ENCODE peak calls at places on chromosomes 6 and 20, in ten cellular contexts. One of them, this sample, is unnamed.

GRCh38 chr6:129102741-129103140 is 219.8 kb downstream of the LAMA2 start:
- DNase-seq in colonic mucosa: no peak
- DNase-seq in HFF-Myc: no peak
- DNase-seq in epithelial cell of esophagus: no peak
- DNase-seq in body of pancreas: no peak
- DNase-seq in psoas muscle: no peak
- DNase-seq in stomach: no peak
- DNase-seq in pancreas: no peak
- DNase-seq in endothelial cell: no peak
- DNase-seq in HL-60: no peak
- DNase-seq in this sample: no peak

GRCh38 chr20:38804682-38805501 is 605 bp upstream of the PPP1R16B start:
- DNase-seq in colonic mucosa: peak
- DNase-seq in HFF-Myc: no peak
- DNase-seq in epithelial cell of esophagus: no peak
- DNase-seq in body of pancreas: no peak
- DNase-seq in psoas muscle: peak
- DNase-seq in stomach: peak
- DNase-seq in pancreas: no peak
- DNase-seq in endothelial cell: peak
- DNase-seq in HL-60: no peak
- DNase-seq in this sample: no peak

GRCh38 chr6:84842526-84843161 is 78.2 kb upstream of the TBX18 start:
- DNase-seq in colonic mucosa: no peak
- DNase-seq in HFF-Myc: no peak
- DNase-seq in epithelial cell of esophagus: peak
- DNase-seq in body of pancreas: no peak
- DNase-seq in psoas muscle: no peak
- DNase-seq in stomach: no peak
- DNase-seq in pancreas: no peak
- DNase-seq in endothelial cell: no peak
- DNase-seq in HL-60: no peak
- DNase-seq in this sample: no peak

GRCh38 chr6:158924499-158925455 is 75.2 kb downstream of the RSPH3 start:
- DNase-seq in colonic mucosa: no peak
- DNase-seq in HFF-Myc: no peak
- DNase-seq in epithelial cell of esophagus: no peak
- DNase-seq in body of pancreas: no peak
- DNase-seq in psoas muscle: no peak
- DNase-seq in stomach: no peak
- DNase-seq in pancreas: no peak
- DNase-seq in endothelial cell: no peak
- DNase-seq in HL-60: no peak
- DNase-seq in this sample: no peak

GRCh38 chr6:85047818-85048217 is 283.4 kb upstream of the TBX18 start:
- DNase-seq in colonic mucosa: no peak
- DNase-seq in HFF-Myc: no peak
- DNase-seq in epithelial cell of esophagus: peak
- DNase-seq in body of pancreas: no peak
- DNase-seq in psoas muscle: no peak
- DNase-seq in stomach: no peak
- DNase-seq in pancreas: no peak
- DNase-seq in endothelial cell: no peak
- DNase-seq in HL-60: no peak
- DNase-seq in this sample: no peak

GRCh38 chr6:27562027-27562410 is 89.1 kb upstream of the ZNF184 start:
- DNase-seq in colonic mucosa: no peak
- DNase-seq in HFF-Myc: no peak
- DNase-seq in epithelial cell of esophagus: peak
- DNase-seq in body of pancreas: no peak
- DNase-seq in psoas muscle: no peak
- DNase-seq in stomach: no peak
- DNase-seq in pancreas: no peak
- DNase-seq in endothelial cell: no peak
- DNase-seq in HL-60: no peak
- DNase-seq in this sample: no peak

GRCh38 chr20:53003420-53003819 is 31.3 kb downstream of the TSHZ2 start:
- DNase-seq in colonic mucosa: no peak
- DNase-seq in HFF-Myc: no peak
- DNase-seq in epithelial cell of esophagus: peak
- DNase-seq in body of pancreas: no peak
- DNase-seq in psoas muscle: no peak
- DNase-seq in stomach: no peak
- DNase-seq in pancreas: no peak
- DNase-seq in endothelial cell: no peak
- DNase-seq in HL-60: no peak
- DNase-seq in this sample: no peak

GRCh38 chr20:17715075-17715474 is 15.3 kb downstream of the BANF2 start:
- DNase-seq in colonic mucosa: no peak
- DNase-seq in HFF-Myc: no peak
- DNase-seq in epithelial cell of esophagus: no peak
- DNase-seq in body of pancreas: no peak
- DNase-seq in psoas muscle: no peak
- DNase-seq in stomach: no peak
- DNase-seq in pancreas: no peak
- DNase-seq in endothelial cell: no peak
- DNase-seq in HL-60: no peak
- DNase-seq in this sample: no peak

GRCh38 chr6:17101422-17102257 is at the start of gene STMND1:
- DNase-seq in colonic mucosa: peak
- DNase-seq in HFF-Myc: no peak
- DNase-seq in epithelial cell of esophagus: peak
- DNase-seq in body of pancreas: peak
- DNase-seq in psoas muscle: peak
- DNase-seq in stomach: peak
- DNase-seq in pancreas: peak
- DNase-seq in endothelial cell: no peak
- DNase-seq in HL-60: no peak
- DNase-seq in this sample: no peak

GRCh38 chr6:167742719-167743303 is 83.9 kb upstream of the AFDN start:
- DNase-seq in colonic mucosa: no peak
- DNase-seq in HFF-Myc: no peak
- DNase-seq in epithelial cell of esophagus: no peak
- DNase-seq in body of pancreas: no peak
- DNase-seq in psoas muscle: no peak
- DNase-seq in stomach: no peak
- DNase-seq in pancreas: no peak
- DNase-seq in endothelial cell: no peak
- DNase-seq in HL-60: no peak
- DNase-seq in this sample: no peak
- TF ChIP-seq CTCF in colonic mucosa: no peak
- TF ChIP-seq CTCF in HFF-Myc: no peak
- TF ChIP-seq CTCF in epithelial cell of esophagus: no peak
- TF ChIP-seq CTCF in body of pancreas: peak
- TF ChIP-seq CTCF in psoas muscle: no peak
- TF ChIP-seq CTCF in stomach: no peak
- TF ChIP-seq CTCF in pancreas: no peak
- TF ChIP-seq CTCF in endothelial cell: no peak
- TF ChIP-seq CTCF in HL-60: no peak
- TF ChIP-seq CTCF in this sample: no peak

DNA sequence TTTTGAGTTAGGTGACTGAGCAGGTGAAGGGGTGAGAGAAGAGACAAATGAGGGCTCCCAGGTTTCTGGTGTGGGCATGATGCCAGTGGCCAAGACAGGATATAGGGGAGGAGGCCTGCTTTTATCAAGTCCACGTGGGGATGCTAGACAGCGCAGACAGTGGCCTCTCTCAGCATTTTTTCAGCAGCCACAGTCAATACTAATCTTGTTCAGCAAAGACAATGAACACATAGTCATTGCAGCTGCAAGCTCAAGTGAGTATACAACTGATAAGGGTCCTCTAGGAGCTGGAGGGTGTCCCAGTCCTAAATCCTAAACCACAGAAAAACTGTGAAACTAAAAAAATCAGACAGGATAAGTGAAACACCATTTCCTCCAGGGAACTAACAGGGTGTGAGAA is 48.6 kb downstream of the UQCC1 start:
- DNase-seq in colonic mucosa: no peak
- DNase-seq in HFF-Myc: no peak
- DNase-seq in epithelial cell of esophagus: no peak
- DNase-seq in body of pancreas: no peak
- DNase-seq in psoas muscle: no peak
- DNase-seq in stomach: no peak
- DNase-seq in pancreas: no peak
- DNase-seq in endothelial cell: no peak
- DNase-seq in HL-60: no peak
- DNase-seq in this sample: no peak
- TF ChIP-seq CTCF in colonic mucosa: no peak
- TF ChIP-seq CTCF in HFF-Myc: no peak
- TF ChIP-seq CTCF in epithelial cell of esophagus: no peak
- TF ChIP-seq CTCF in body of pancreas: no peak
- TF ChIP-seq CTCF in psoas muscle: no peak
- TF ChIP-seq CTCF in stomach: no peak
- TF ChIP-seq CTCF in pancreas: no peak
- TF ChIP-seq CTCF in endothelial cell: no peak
- TF ChIP-seq CTCF in HL-60: no peak
- TF ChIP-seq CTCF in this sample: no peak

DNA sequence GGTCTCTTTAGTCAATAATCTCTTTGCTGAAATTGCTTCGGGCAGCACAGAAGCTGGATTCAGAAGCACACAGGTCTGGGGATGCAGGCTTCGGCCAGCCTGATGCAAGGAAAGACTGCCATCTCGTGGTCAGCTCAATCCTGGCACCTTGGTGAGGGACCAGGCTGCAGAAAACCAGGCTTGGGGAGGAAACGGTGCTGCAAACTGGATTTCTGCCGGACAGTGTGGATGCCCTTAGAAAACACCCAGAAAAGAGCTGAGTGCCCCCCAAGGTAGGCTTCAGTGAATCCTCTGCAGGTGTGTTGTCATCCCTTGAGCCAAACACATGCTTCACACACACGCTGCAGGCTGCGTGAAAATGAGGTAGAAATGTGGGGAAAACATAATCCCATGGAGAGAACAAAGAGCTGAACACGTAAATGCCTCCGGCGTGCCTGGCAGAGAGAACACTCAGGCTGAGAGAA is 89.8 kb upstream of the PAX1 start:
- DNase-seq in colonic mucosa: peak
- DNase-seq in HFF-Myc: no peak
- DNase-seq in epithelial cell of esophagus: peak
- DNase-seq in body of pancreas: peak
- DNase-seq in psoas muscle: peak
- DNase-seq in stomach: peak
- DNase-seq in pancreas: peak
- DNase-seq in endothelial cell: peak
- DNase-seq in HL-60: peak
- DNase-seq in this sample: peak
- TF ChIP-seq CTCF in colonic mucosa: peak
- TF ChIP-seq CTCF in HFF-Myc: peak
- TF ChIP-seq CTCF in epithelial cell of esophagus: peak
- TF ChIP-seq CTCF in body of pancreas: peak
- TF ChIP-seq CTCF in psoas muscle: peak
- TF ChIP-seq CTCF in stomach: peak
- TF ChIP-seq CTCF in pancreas: peak
- TF ChIP-seq CTCF in endothelial cell: peak
- TF ChIP-seq CTCF in HL-60: peak
- TF ChIP-seq CTCF in this sample: peak

GRCh38 chr20:46554850-46555249 is 4.4 kb upstream of the OCSTAMP start:
- DNase-seq in colonic mucosa: no peak
- DNase-seq in HFF-Myc: no peak
- DNase-seq in epithelial cell of esophagus: no peak
- DNase-seq in body of pancreas: no peak
- DNase-seq in psoas muscle: no peak
- DNase-seq in stomach: no peak
- DNase-seq in pancreas: no peak
- DNase-seq in endothelial cell: no peak
- DNase-seq in HL-60: no peak
- DNase-seq in this sample: no peak

GRCh38 chr20:46558511-46558959 is 8.1 kb upstream of the OCSTAMP start:
- DNase-seq in colonic mucosa: peak
- DNase-seq in HFF-Myc: peak
- DNase-seq in epithelial cell of esophagus: peak
- DNase-seq in body of pancreas: no peak
- DNase-seq in psoas muscle: peak
- DNase-seq in stomach: peak
- DNase-seq in pancreas: no peak
- DNase-seq in endothelial cell: no peak
- DNase-seq in HL-60: no peak
- DNase-seq in this sample: peak

GRCh38 chr20:46557231-46557956 is 6.9 kb upstream of the OCSTAMP start:
- DNase-seq in colonic mucosa: no peak
- DNase-seq in HFF-Myc: peak
- DNase-seq in epithelial cell of esophagus: peak
- DNase-seq in body of pancreas: no peak
- DNase-seq in psoas muscle: no peak
- DNase-seq in stomach: no peak
- DNase-seq in pancreas: no peak
- DNase-seq in endothelial cell: no peak
- DNase-seq in HL-60: no peak
- DNase-seq in this sample: peak

GRCh38 chr20:46552460-46553420 is 2.3 kb upstream of the OCSTAMP start:
- DNase-seq in colonic mucosa: no peak
- DNase-seq in HFF-Myc: no peak
- DNase-seq in epithelial cell of esophagus: no peak
- DNase-seq in body of pancreas: no peak
- DNase-seq in psoas muscle: no peak
- DNase-seq in stomach: no peak
- DNase-seq in pancreas: no peak
- DNase-seq in endothelial cell: no peak
- DNase-seq in HL-60: peak
- DNase-seq in this sample: no peak

GRCh38 chr20:46555370-46555956 is 5.0 kb upstream of the OCSTAMP start:
- DNase-seq in colonic mucosa: no peak
- DNase-seq in HFF-Myc: no peak
- DNase-seq in epithelial cell of esophagus: no peak
- DNase-seq in body of pancreas: no peak
- DNase-seq in psoas muscle: no peak
- DNase-seq in stomach: no peak
- DNase-seq in pancreas: no peak
- DNase-seq in endothelial cell: no peak
- DNase-seq in HL-60: no peak
- DNase-seq in this sample: no peak
- TF ChIP-seq CTCF in colonic mucosa: no peak
- TF ChIP-seq CTCF in HFF-Myc: no peak
- TF ChIP-seq CTCF in epithelial cell of esophagus: no peak
- TF ChIP-seq CTCF in body of pancreas: no peak
- TF ChIP-seq CTCF in psoas muscle: no peak
- TF ChIP-seq CTCF in stomach: no peak
- TF ChIP-seq CTCF in pancreas: no peak
- TF ChIP-seq CTCF in endothelial cell: no peak
- TF ChIP-seq CTCF in HL-60: no peak
- TF ChIP-seq CTCF in this sample: no peak

GRCh38 chr20:13105864-13106457 is 97.2 kb downstream of the SPTLC3 start:
- DNase-seq in colonic mucosa: no peak
- DNase-seq in HFF-Myc: peak
- DNase-seq in epithelial cell of esophagus: peak
- DNase-seq in body of pancreas: no peak
- DNase-seq in psoas muscle: no peak
- DNase-seq in stomach: no peak
- DNase-seq in pancreas: no peak
- DNase-seq in endothelial cell: no peak
- DNase-seq in HL-60: no peak
- DNase-seq in this sample: peak
- TF ChIP-seq CTCF in colonic mucosa: peak
- TF ChIP-seq CTCF in HFF-Myc: peak
- TF ChIP-seq CTCF in epithelial cell of esophagus: peak
- TF ChIP-seq CTCF in body of pancreas: peak
- TF ChIP-seq CTCF in psoas muscle: peak
- TF ChIP-seq CTCF in stomach: peak
- TF ChIP-seq CTCF in pancreas: peak
- TF ChIP-seq CTCF in endothelial cell: peak
- TF ChIP-seq CTCF in HL-60: peak
- TF ChIP-seq CTCF in this sample: peak

This sample was measured in HFFc6.